ENCODE peak calls at places on chromosomes 16 and 17, in eight cellular contexts. One of them, this sample, is unnamed.

GRCh38 chr17:8056232-8056975 is 17.5 kb downstream of the ALOX15B start:
- DNase-seq in transverse colon: peak; percentile 57
- DNase-seq in fibroblast of the conjunctiva: peak; percentile 35
- DNase-seq in activated CD8-positive, alpha-beta memory T cell treated with anti-CD3 and anti-CD28 coated beads for 1 hour: no peak
- DNase-seq in B cell: peak; percentile 51
- DNase-seq in fibroblast of lung: peak; percentile 86
- DNase-seq in left ventricle myocardium inferior: no peak
- DNase-seq in frontal cortex: no peak
- DNase-seq in this sample: no peak

GRCh38 chr17:50765454-50766221 is 1.7 kb downstream of the ANKRD40CL start:
- DNase-seq in transverse colon: peak; percentile 77
- DNase-seq in fibroblast of the conjunctiva: no peak
- DNase-seq in activated CD8-positive, alpha-beta memory T cell treated with anti-CD3 and anti-CD28 coated beads for 1 hour: no peak
- DNase-seq in B cell: peak; percentile 38
- DNase-seq in fibroblast of lung: no peak
- DNase-seq in left ventricle myocardium inferior: no peak
- DNase-seq in frontal cortex: no peak
- DNase-seq in this sample: peak; percentile 59

GRCh38 chr17:40018211-40019121 is 3.2 kb downstream of the CSF3 start:
- DNase-seq in transverse colon: no peak
- DNase-seq in fibroblast of the conjunctiva: peak; percentile 55
- DNase-seq in activated CD8-positive, alpha-beta memory T cell treated with anti-CD3 and anti-CD28 coated beads for 1 hour: no peak
- DNase-seq in B cell: no peak
- DNase-seq in fibroblast of lung: peak; percentile 47
- DNase-seq in left ventricle myocardium inferior: peak; percentile 50
- DNase-seq in frontal cortex: no peak
- DNase-seq in this sample: no peak

GRCh38 chr16:54774768-54775167 is 155.9 kb upstream of the IRX5 start:
- DNase-seq in transverse colon: no peak
- DNase-seq in fibroblast of the conjunctiva: no peak
- DNase-seq in activated CD8-positive, alpha-beta memory T cell treated with anti-CD3 and anti-CD28 coated beads for 1 hour: no peak
- DNase-seq in B cell: no peak
- DNase-seq in fibroblast of lung: peak; percentile 2
- DNase-seq in left ventricle myocardium inferior: no peak
- DNase-seq in frontal cortex: no peak
- DNase-seq in this sample: no peak

GRCh38 chr16:66695935-66696668 is 441 bp downstream of the CMTM4 start:
- DNase-seq in transverse colon: peak; percentile 77
- DNase-seq in fibroblast of the conjunctiva: no peak
- DNase-seq in activated CD8-positive, alpha-beta memory T cell treated with anti-CD3 and anti-CD28 coated beads for 1 hour: no peak
- DNase-seq in B cell: no peak
- DNase-seq in fibroblast of lung: no peak
- DNase-seq in left ventricle myocardium inferior: no peak
- DNase-seq in frontal cortex: no peak
- DNase-seq in this sample: peak; percentile 63

GRCh38 chr17:81365148-81365600 is 30.1 kb upstream of the BAHCC1 start:
- DNase-seq in transverse colon: peak; percentile 77
- DNase-seq in fibroblast of the conjunctiva: no peak
- DNase-seq in activated CD8-positive, alpha-beta memory T cell treated with anti-CD3 and anti-CD28 coated beads for 1 hour: no peak
- DNase-seq in B cell: no peak
- DNase-seq in fibroblast of lung: peak; percentile 77
- DNase-seq in left ventricle myocardium inferior: no peak
- DNase-seq in frontal cortex: no peak
- DNase-seq in this sample: no peak

GRCh38 chr16:35195173-35195863 is 1735.9 kb downstream of the TP53TG3F start:
- DNase-seq in transverse colon: no peak
- DNase-seq in fibroblast of the conjunctiva: no peak
- DNase-seq in activated CD8-positive, alpha-beta memory T cell treated with anti-CD3 and anti-CD28 coated beads for 1 hour: no peak
- DNase-seq in B cell: no peak
- DNase-seq in fibroblast of lung: no peak
- DNase-seq in left ventricle myocardium inferior: no peak
- DNase-seq in frontal cortex: no peak
- DNase-seq in this sample: no peak

GRCh38 chr17:80251966-80252365 is 8.7 kb upstream of the RNF213 start:
- DNase-seq in transverse colon: no peak
- DNase-seq in fibroblast of the conjunctiva: no peak
- DNase-seq in activated CD8-positive, alpha-beta memory T cell treated with anti-CD3 and anti-CD28 coated beads for 1 hour: no peak
- DNase-seq in B cell: no peak
- DNase-seq in fibroblast of lung: no peak
- DNase-seq in left ventricle myocardium inferior: no peak
- DNase-seq in frontal cortex: no peak
- DNase-seq in this sample: no peak

GRCh38 chr16:5874899-5875298 is 777.3 kb upstream of the EEF2KMT start:
- DNase-seq in transverse colon: no peak
- DNase-seq in fibroblast of the conjunctiva: no peak
- DNase-seq in activated CD8-positive, alpha-beta memory T cell treated with anti-CD3 and anti-CD28 coated beads for 1 hour: no peak
- DNase-seq in B cell: no peak
- DNase-seq in fibroblast of lung: peak; percentile 86
- DNase-seq in left ventricle myocardium inferior: no peak
- DNase-seq in frontal cortex: no peak
- DNase-seq in this sample: no peak

GRCh38 chr16:24124291-24124690 is 131.8 kb upstream of the CACNG3 start:
- DNase-seq in transverse colon: no peak
- DNase-seq in fibroblast of the conjunctiva: no peak
- DNase-seq in activated CD8-positive, alpha-beta memory T cell treated with anti-CD3 and anti-CD28 coated beads for 1 hour: no peak
- DNase-seq in B cell: no peak
- DNase-seq in fibroblast of lung: no peak
- DNase-seq in left ventricle myocardium inferior: no peak
- DNase-seq in frontal cortex: no peak
- DNase-seq in this sample: no peak

GRCh38 chr17:20919990-20920812 is 122.6 kb downstream of the USP22 start:
- DNase-seq in transverse colon: no peak
- DNase-seq in fibroblast of the conjunctiva: no peak
- DNase-seq in activated CD8-positive, alpha-beta memory T cell treated with anti-CD3 and anti-CD28 coated beads for 1 hour: no peak
- DNase-seq in B cell: no peak
- DNase-seq in fibroblast of lung: peak; percentile 45
- DNase-seq in left ventricle myocardium inferior: no peak
- DNase-seq in frontal cortex: no peak
- DNase-seq in this sample: no peak

GRCh38 chr16:69615528-69615927 is 49.8 kb downstream of the NFAT5 start:
- DNase-seq in transverse colon: no peak
- DNase-seq in fibroblast of the conjunctiva: no peak
- DNase-seq in activated CD8-positive, alpha-beta memory T cell treated with anti-CD3 and anti-CD28 coated beads for 1 hour: no peak
- DNase-seq in B cell: no peak
- DNase-seq in fibroblast of lung: no peak
- DNase-seq in left ventricle myocardium inferior: no peak
- DNase-seq in frontal cortex: no peak
- DNase-seq in this sample: no peak

GRCh38 chr17:41777157-41777578 is 9.3 kb downstream of the JUP start:
- DNase-seq in transverse colon: peak; percentile 41
- DNase-seq in fibroblast of the conjunctiva: no peak
- DNase-seq in activated CD8-positive, alpha-beta memory T cell treated with anti-CD3 and anti-CD28 coated beads for 1 hour: no peak
- DNase-seq in B cell: no peak
- DNase-seq in fibroblast of lung: peak; percentile 68
- DNase-seq in left ventricle myocardium inferior: peak; percentile 77
- DNase-seq in frontal cortex: no peak
- DNase-seq in this sample: no peak

GRCh38 chr16:55572439-55572838 is 6.0 kb downstream of the CAPNS2 start:
- DNase-seq in transverse colon: no peak
- DNase-seq in fibroblast of the conjunctiva: peak; percentile 65
- DNase-seq in activated CD8-positive, alpha-beta memory T cell treated with anti-CD3 and anti-CD28 coated beads for 1 hour: no peak
- DNase-seq in B cell: no peak
- DNase-seq in fibroblast of lung: no peak
- DNase-seq in left ventricle myocardium inferior: no peak
- DNase-seq in frontal cortex: no peak
- DNase-seq in this sample: no peak

GRCh38 chr17:34504814-34505484 is 74.4 kb upstream of the TMEM132E start:
- DNase-seq in transverse colon: no peak
- DNase-seq in fibroblast of the conjunctiva: no peak
- DNase-seq in activated CD8-positive, alpha-beta memory T cell treated with anti-CD3 and anti-CD28 coated beads for 1 hour: no peak
- DNase-seq in B cell: no peak
- DNase-seq in fibroblast of lung: no peak
- DNase-seq in left ventricle myocardium inferior: no peak
- DNase-seq in frontal cortex: no peak
- DNase-seq in this sample: no peak

GRCh38 chr16:82935781-82936180 is 309.0 kb downstream of the CDH13 start:
- DNase-seq in transverse colon: no peak
- DNase-seq in fibroblast of the conjunctiva: no peak
- DNase-seq in activated CD8-positive, alpha-beta memory T cell treated with anti-CD3 and anti-CD28 coated beads for 1 hour: no peak
- DNase-seq in B cell: peak; percentile 6
- DNase-seq in fibroblast of lung: no peak
- DNase-seq in left ventricle myocardium inferior: no peak
- DNase-seq in frontal cortex: no peak
- DNase-seq in this sample: no peak

GRCh38 chr17:6938637-6939036 is 57.2 kb upstream of the ALOX12 start:
- DNase-seq in transverse colon: no peak
- DNase-seq in fibroblast of the conjunctiva: no peak
- DNase-seq in activated CD8-positive, alpha-beta memory T cell treated with anti-CD3 and anti-CD28 coated beads for 1 hour: no peak
- DNase-seq in B cell: no peak
- DNase-seq in fibroblast of lung: no peak
- DNase-seq in left ventricle myocardium inferior: no peak
- DNase-seq in frontal cortex: no peak
- DNase-seq in this sample: no peak

This sample was measured in right lobe of liver.